ENCODE peak calls at places on chromosomes 6 and 20, in eight cellular contexts. L, Y, N, H, A, R, K and E are unnamed samples.

GRCh38 chr20:58549231-58549630 is 34.0 kb upstream of the APCDD1L start:
- DNase-seq in L (no peak), Y (no peak), N (no peak), H (no peak), A (no peak), R (no peak), K (no peak), E (no peak)

GRCh38 chr6:1701668-1702353 is 92.1 kb downstream of the FOXC1 start:
- DNase-seq in L (no peak), Y (no peak), N (peak), H (no peak), A (no peak), R (no peak), K (no peak), E (no peak)

GRCh38 chr20:25361287-25361683 is 29.4 kb downstream of the ABHD12 start:
- DNase-seq in L (no peak), Y (no peak), N (no peak), H (no peak), A (no peak), R (no peak), K (no peak), E (no peak)

GRCh38 chr6:31350973-31351733 is 5.8 kb downstream of the HLA-B start:
- DNase-seq in L (no peak), Y (peak), N (no peak), H (peak), A (peak), R (no peak), K (no peak), E (peak)

GRCh38 chr6:82989891-82990290 is 75.8 kb downstream of the UBE3D start:
- DNase-seq in L (no peak), Y (no peak), N (no peak), H (no peak), A (no peak), R (no peak), K (no peak), E (no peak)

GRCh38 chr6:169700296-169700695 is 1.5 kb downstream of the WDR27 start:
- DNase-seq in L (no peak), Y (no peak), N (peak), H (no peak), A (no peak), R (no peak), K (no peak), E (no peak)

GRCh38 chr6:163787001-163787667 is 372.6 kb downstream of the QKI start:
- DNase-seq in L (no peak), Y (no peak), N (no peak), H (no peak), A (no peak), R (no peak), K (no peak), E (no peak)

GRCh38 chr20:63412889-63413288 is 51.7 kb upstream of the CHRNA4 start:
- DNase-seq in L (no peak), Y (no peak), N (no peak), H (no peak), A (no peak), R (no peak), K (no peak), E (no peak)

GRCh38 chr20:51156041-51156795 is 133.3 kb upstream of the KCNG1 start:
- DNase-seq in L (no peak), Y (no peak), N (no peak), H (no peak), A (no peak), R (no peak), K (no peak), E (no peak)

GRCh38 chr6:129211626-129212025 is 328.7 kb downstream of the LAMA2 start:
- DNase-seq in L (no peak), Y (no peak), N (no peak), H (no peak), A (no peak), R (no peak), K (no peak), E (no peak)

GRCh38 chr6:116010400-116011095 is 50.1 kb downstream of the FRK start:
- DNase-seq in L (peak), Y (peak), N (peak), H (peak), A (peak), R (peak), K (peak), E (peak)

GRCh38 chr6:7200598-7201443 is 93.1 kb downstream of the RREB1 start:
- DNase-seq in L (no peak), Y (no peak), N (peak), H (no peak), A (no peak), R (no peak), K (no peak), E (no peak)

GRCh38 chr20:37405351-37405897 is 59.5 kb downstream of the SRC start:
- DNase-seq in L (no peak), Y (no peak), N (no peak), H (no peak), A (no peak), R (no peak), K (no peak), E (no peak)

GRCh38 chr20:53857723-53858236 is 212.6 kb downstream of the BCAS1 start:
- DNase-seq in L (no peak), Y (no peak), N (no peak), H (no peak), A (no peak), R (no peak), K (no peak), E (no peak)

GRCh38 chr6:69937402-69938131 is 71.2 kb downstream of the COL19A1 start:
- DNase-seq in L (no peak), Y (no peak), N (no peak), H (no peak), A (no peak), R (no peak), K (no peak), E (no peak)

GRCh38 chr20:19236371-19237055 is 24.1 kb downstream of the SLC24A3 start:
- DNase-seq in L (no peak), Y (no peak), N (no peak), H (no peak), A (no peak), R (no peak), K (no peak), E (no peak)

GRCh38 chr20:47406849-47407682 is 50.6 kb upstream of the ZMYND8 start:
- DNase-seq in L (no peak), Y (no peak), N (no peak), H (no peak), A (no peak), R (no peak), K (no peak), E (no peak)

GRCh38 chr6:43699564-43700186 is 12.1 kb upstream of the MRPS18A start:
- DNase-seq in L (no peak), Y (no peak), N (peak), H (no peak), A (no peak), R (no peak), K (no peak), E (no peak)

GRCh38 chr20:1434571-1435336 is 31.9 kb downstream of the NSFL1C start:
- DNase-seq in L (peak), Y (peak), N (no peak), H (peak), A (peak), R (no peak), K (peak), E (peak)

GRCh38 chr6:29965873-29966601 is 23.7 kb downstream of the HLA-A start:
- DNase-seq in L (peak), Y (peak), N (peak), H (peak), A (peak), R (peak), K (peak), E (peak)

GRCh38 chr20:63858393-63859165 is 2.7 kb upstream of the ABHD16B start:
- DNase-seq in L (no peak), Y (no peak), N (no peak), H (no peak), A (no peak), R (no peak), K (no peak), E (no peak)

GRCh38 chr20:23049201-23049932 is at the start of gene THBD:
- DNase-seq in L (no peak), Y (no peak), N (peak), H (no peak), A (no peak), R (no peak), K (no peak), E (peak)

GRCh38 chr6:62891065-62891647 is 320.1 kb upstream of the FKBP1C start:
- DNase-seq in L (no peak), Y (no peak), N (peak), H (no peak), A (no peak), R (no peak), K (peak), E (no peak)

GRCh38 chr6:160469153-160469552 is 121.0 kb downstream of the SLC22A3 start:
- DNase-seq in L (no peak), Y (no peak), N (no peak), H (no peak), A (no peak), R (no peak), K (no peak), E (no peak)

GRCh38 chr20:12670292-12670691 is 338.5 kb upstream of the SPTLC3 start:
- DNase-seq in L (no peak), Y (no peak), N (no peak), H (no peak), A (no peak), R (no peak), K (no peak), E (no peak)

GRCh38 chr6:14148471-14148870 is 30.9 kb downstream of the CD83 start:
- DNase-seq in L (no peak), Y (no peak), N (no peak), H (no peak), A (no peak), R (no peak), K (no peak), E (no peak)

GRCh38 chr6:106520711-106521367 is 108.5 kb downstream of the RTN4IP1 start:
- DNase-seq in L (peak), Y (peak), N (no peak), H (peak), A (peak), R (no peak), K (peak), E (peak)

GRCh38 chr6:150409576-150410066 is 40.8 kb downstream of the IYD start:
- DNase-seq in L (no peak), Y (no peak), N (peak), H (peak), A (no peak), R (no peak), K (peak), E (no peak)

GRCh38 chr6:35977308-35977707 is 47.1 kb downstream of the SLC26A8 start:
- DNase-seq in L (no peak), Y (no peak), N (no peak), H (no peak), A (no peak), R (no peak), K (no peak), E (no peak)

GRCh38 chr6:1162367-1163275 is 149.3 kb upstream of the FOXQ1 start:
- DNase-seq in L (no peak), Y (no peak), N (peak), H (no peak), A (no peak), R (no peak), K (no peak), E (no peak)